ENCODE peak calls at places on chromosomes 13 and 19, in four cellular contexts. H is IMR-90, S is H9, T is H1. K is an unnamed sample.

GRCh38 chr19:28737021-28737525 is 475.9 kb downstream of the UQCRFS1 start:
- DNase-seq in T (no peak), S (no peak), H (peak), K (no peak)

GRCh38 chr19:52190679-52191293 is 934 bp downstream of the PPP2R1A start:
- DNase-seq in T (no peak), H (peak), S (no peak), K (peak)

GRCh38 chr13:43572601-43573360 is 214.0 kb downstream of the ENOX1 start:
- DNase-seq in S (no peak), H (peak), T (no peak), K (no peak)

GRCh38 chr19:46913852-46914430 is 53.1 kb downstream of the ARHGAP35 start:
- DNase-seq in H (peak), T (no peak), S (no peak), K (no peak)

GRCh38 chr19:29378543-29379105 is 147.2 kb upstream of the VSTM2B start:
- DNase-seq in S (peak), H (no peak), T (no peak), K (no peak)

GRCh38 chr13:28402057-28402381 is 92.9 kb downstream of the FLT1 start:
- DNase-seq in S (no peak), T (no peak), H (no peak), K (no peak)

GRCh38 chr19:8151499-8152035 is 2.2 kb upstream of the FBN3 start:
- DNase-seq in S (no peak), H (no peak), T (no peak), K (no peak)

GRCh38 chr13:98315466-98315865 is 138.4 kb upstream of the RNF113B start:
- DNase-seq in T (no peak), S (no peak), H (peak), K (no peak)

GRCh38 chr13:98525452-98525851 is 51.5 kb downstream of the STK24 start:
- DNase-seq in S (no peak), H (no peak), T (no peak), K (no peak)

GRCh38 chr19:33530261-33530660 is 8.7 kb upstream of the PEPD start:
- DNase-seq in T (no peak), S (no peak), H (no peak), K (no peak)

GRCh38 chr13:65892859-65893258 is 1337.3 kb downstream of the PCDH9 start:
- DNase-seq in T (no peak), S (no peak), H (peak), K (no peak)

GRCh38 chr19:50215820-50216219 is 12.4 kb downstream of the MYH14 start:
- DNase-seq in H (no peak), S (no peak), T (no peak), K (no peak)
- H2BK5ac ChIP-seq in H (no peak), S (no peak), T (no peak), K (peak)

DNA sequence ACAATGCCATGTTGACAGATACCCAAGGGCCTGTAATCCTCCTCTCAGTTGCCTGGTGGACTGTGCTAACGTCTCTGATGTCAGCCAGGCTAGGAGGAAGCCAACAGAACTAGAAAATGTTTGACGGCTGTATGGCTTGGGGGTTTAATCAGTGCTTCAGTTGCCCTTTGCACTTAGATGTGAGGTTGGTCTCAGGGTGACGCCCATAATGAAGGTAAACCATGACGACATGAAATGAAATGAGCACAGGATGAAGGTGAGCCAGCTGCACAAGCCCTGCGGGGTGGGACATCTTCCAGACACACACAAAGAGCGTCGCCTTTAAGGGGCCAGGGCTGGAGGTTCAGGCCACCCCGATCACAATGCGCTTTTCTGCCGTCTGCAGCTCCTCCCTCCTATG is 127.2 kb downstream of the CRYL1 start:
- DNase-seq in S (no peak), T (no peak), H (no peak), K (no peak)
- H2BK15ac ChIP-seq in S (no peak), T (no peak), H (no peak), K (no peak)

DNA sequence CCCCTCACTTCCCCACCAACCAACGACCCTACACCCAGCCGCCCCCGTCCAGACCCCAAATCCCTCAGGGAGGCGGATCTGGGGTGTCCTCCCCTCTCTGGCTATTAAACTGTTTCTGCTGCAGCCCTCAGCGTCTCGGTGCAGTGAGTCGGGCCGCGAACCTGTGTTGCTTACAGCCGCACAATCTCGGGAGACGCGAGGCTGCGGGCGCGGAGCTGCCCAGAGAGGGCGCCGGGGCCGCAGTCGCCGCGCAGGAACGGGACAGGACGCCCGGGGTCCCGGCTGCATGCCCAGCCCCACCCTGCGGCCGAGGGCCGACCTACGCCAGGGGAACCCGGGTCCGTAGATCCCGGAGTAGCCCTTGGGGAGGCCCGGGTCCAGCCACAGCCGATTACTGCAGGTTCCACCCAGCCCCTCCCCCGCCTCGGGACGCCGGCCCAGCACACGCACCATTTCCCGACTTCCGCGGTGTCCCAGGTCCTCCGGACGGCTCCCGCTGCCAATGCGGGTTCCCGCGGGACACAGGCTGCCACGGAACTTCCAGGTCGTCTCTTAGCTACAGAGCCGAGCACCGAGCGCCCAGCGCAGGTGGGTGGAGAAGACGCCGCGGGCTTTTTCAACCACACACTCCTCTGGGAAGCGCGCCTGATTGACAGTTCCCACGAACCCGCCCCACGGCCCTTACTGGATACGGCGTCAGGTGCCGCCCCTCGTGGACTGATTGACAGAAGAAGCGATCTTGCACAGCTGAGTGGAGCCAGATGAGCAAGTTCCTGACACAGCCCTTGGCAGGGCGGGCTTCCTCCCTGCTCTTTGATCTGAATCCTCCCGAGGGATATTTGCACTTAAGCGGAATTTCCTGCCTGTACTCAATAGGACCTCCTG is at the start of gene ZNF799:
- DNase-seq in T (peak), H (peak), S (peak), K (peak)
- H2BK5ac ChIP-seq in T (no peak), H (no peak), S (no peak), K (no peak)

GRCh38 chr19:45659096-45659729 is 8.8 kb upstream of the GIPR start:
- DNase-seq in S (no peak), T (no peak), H (no peak), K (no peak)
- H2BK15ac ChIP-seq in S (no peak), T (peak), H (no peak), K (no peak)